ENCODE peak calls at places on chromosomes 3 and 15, in five cellular contexts. One of them, this sample, is unnamed.

GRCh38 chr3:28786446-28786845 is 437.8 kb upstream of the AZI2 start:
- DNase-seq in activated naive CD8-positive, alpha-beta T cell treated with anti-CD3 and anti-CD28 coated beads, Interleukin-2, amount 50 U/mL, for 24 hours: no peak
- DNase-seq in activated naive CD4-positive, alpha-beta T cell treated with Interleukin-2 at 50 U/mL for 16 hours: no peak
- DNase-seq in stimulated activated CD4-positive, alpha-beta T cell treated with anti-CD3 and anti-CD28 coated beads, Interleukin-1b, Interleukin-23, amount 100 ng/mL, for 4 hours: no peak
- DNase-seq in T1000: no peak
- DNase-seq in this sample: no peak

GRCh38 chr3:35727179-35727578 is 87.9 kb downstream of the ARPP21 start:
- DNase-seq in activated naive CD8-positive, alpha-beta T cell treated with anti-CD3 and anti-CD28 coated beads, Interleukin-2, amount 50 U/mL, for 24 hours: no peak
- DNase-seq in activated naive CD4-positive, alpha-beta T cell treated with Interleukin-2 at 50 U/mL for 16 hours: no peak
- DNase-seq in stimulated activated CD4-positive, alpha-beta T cell treated with anti-CD3 and anti-CD28 coated beads, Interleukin-1b, Interleukin-23, amount 100 ng/mL, for 4 hours: no peak
- DNase-seq in T1000: no peak
- DNase-seq in this sample: no peak

GRCh38 chr3:172892158-172892557 is 141.6 kb downstream of the ECT2 start:
- DNase-seq in stimulated activated CD4-positive, alpha-beta T cell treated with anti-CD3 and anti-CD28 coated beads, Interleukin-1b, Interleukin-23, amount 100 ng/mL, for 4 hours: no peak
- DNase-seq in T1000: peak
- DNase-seq in activated naive CD8-positive, alpha-beta T cell treated with anti-CD3 and anti-CD28 coated beads, Interleukin-2, amount 50 U/mL, for 24 hours: no peak
- DNase-seq in activated naive CD4-positive, alpha-beta T cell treated with Interleukin-2 at 50 U/mL for 16 hours: no peak
- DNase-seq in this sample: no peak

GRCh38 chr3:152328841-152329240 is 60.1 kb downstream of the MBNL1 start:
- DNase-seq in stimulated activated CD4-positive, alpha-beta T cell treated with anti-CD3 and anti-CD28 coated beads, Interleukin-1b, Interleukin-23, amount 100 ng/mL, for 4 hours: no peak
- DNase-seq in activated naive CD4-positive, alpha-beta T cell treated with Interleukin-2 at 50 U/mL for 16 hours: no peak
- DNase-seq in activated naive CD8-positive, alpha-beta T cell treated with anti-CD3 and anti-CD28 coated beads, Interleukin-2, amount 50 U/mL, for 24 hours: no peak
- DNase-seq in T1000: no peak
- DNase-seq in this sample: peak

GRCh38 chr3:138834359-138835176 is at the start of gene PIK3CB:
- DNase-seq in stimulated activated CD4-positive, alpha-beta T cell treated with anti-CD3 and anti-CD28 coated beads, Interleukin-1b, Interleukin-23, amount 100 ng/mL, for 4 hours: peak
- DNase-seq in T1000: peak
- DNase-seq in activated naive CD8-positive, alpha-beta T cell treated with anti-CD3 and anti-CD28 coated beads, Interleukin-2, amount 50 U/mL, for 24 hours: peak
- DNase-seq in activated naive CD4-positive, alpha-beta T cell treated with Interleukin-2 at 50 U/mL for 16 hours: peak
- DNase-seq in this sample: peak

GRCh38 chr15:40782609-40783227 is 12.9 kb downstream of the C15orf62 start:
- DNase-seq in activated naive CD4-positive, alpha-beta T cell treated with Interleukin-2 at 50 U/mL for 16 hours: peak
- DNase-seq in T1000: no peak
- DNase-seq in stimulated activated CD4-positive, alpha-beta T cell treated with anti-CD3 and anti-CD28 coated beads, Interleukin-1b, Interleukin-23, amount 100 ng/mL, for 4 hours: peak
- DNase-seq in activated naive CD8-positive, alpha-beta T cell treated with anti-CD3 and anti-CD28 coated beads, Interleukin-2, amount 50 U/mL, for 24 hours: peak
- DNase-seq in this sample: peak

GRCh38 chr3:134432236-134432635 is 53.5 kb downstream of the ANAPC13 start:
- DNase-seq in activated naive CD4-positive, alpha-beta T cell treated with Interleukin-2 at 50 U/mL for 16 hours: no peak
- DNase-seq in T1000: no peak
- DNase-seq in activated naive CD8-positive, alpha-beta T cell treated with anti-CD3 and anti-CD28 coated beads, Interleukin-2, amount 50 U/mL, for 24 hours: no peak
- DNase-seq in stimulated activated CD4-positive, alpha-beta T cell treated with anti-CD3 and anti-CD28 coated beads, Interleukin-1b, Interleukin-23, amount 100 ng/mL, for 4 hours: no peak
- DNase-seq in this sample: no peak

GRCh38 chr3:12060139-12060831 is 56.1 kb downstream of the SYN2 start:
- DNase-seq in activated naive CD8-positive, alpha-beta T cell treated with anti-CD3 and anti-CD28 coated beads, Interleukin-2, amount 50 U/mL, for 24 hours: no peak
- DNase-seq in T1000: no peak
- DNase-seq in stimulated activated CD4-positive, alpha-beta T cell treated with anti-CD3 and anti-CD28 coated beads, Interleukin-1b, Interleukin-23, amount 100 ng/mL, for 4 hours: no peak
- DNase-seq in activated naive CD4-positive, alpha-beta T cell treated with Interleukin-2 at 50 U/mL for 16 hours: no peak
- DNase-seq in this sample: no peak

GRCh38 chr3:124976378-124976777 is 41.8 kb upstream of the MUC13 start:
- DNase-seq in stimulated activated CD4-positive, alpha-beta T cell treated with anti-CD3 and anti-CD28 coated beads, Interleukin-1b, Interleukin-23, amount 100 ng/mL, for 4 hours: no peak
- DNase-seq in T1000: no peak
- DNase-seq in activated naive CD4-positive, alpha-beta T cell treated with Interleukin-2 at 50 U/mL for 16 hours: no peak
- DNase-seq in activated naive CD8-positive, alpha-beta T cell treated with anti-CD3 and anti-CD28 coated beads, Interleukin-2, amount 50 U/mL, for 24 hours: no peak
- DNase-seq in this sample: no peak

GRCh38 chr15:33188159-33188558 is 6.4 kb downstream of the FMN1 start:
- DNase-seq in T1000: no peak
- DNase-seq in activated naive CD4-positive, alpha-beta T cell treated with Interleukin-2 at 50 U/mL for 16 hours: no peak
- DNase-seq in stimulated activated CD4-positive, alpha-beta T cell treated with anti-CD3 and anti-CD28 coated beads, Interleukin-1b, Interleukin-23, amount 100 ng/mL, for 4 hours: no peak
- DNase-seq in activated naive CD8-positive, alpha-beta T cell treated with anti-CD3 and anti-CD28 coated beads, Interleukin-2, amount 50 U/mL, for 24 hours: no peak
- DNase-seq in this sample: no peak

GRCh38 chr3:2958553-2958952 is 151.6 kb downstream of the IL5RA start:
- DNase-seq in stimulated activated CD4-positive, alpha-beta T cell treated with anti-CD3 and anti-CD28 coated beads, Interleukin-1b, Interleukin-23, amount 100 ng/mL, for 4 hours: no peak
- DNase-seq in T1000: no peak
- DNase-seq in activated naive CD8-positive, alpha-beta T cell treated with anti-CD3 and anti-CD28 coated beads, Interleukin-2, amount 50 U/mL, for 24 hours: no peak
- DNase-seq in activated naive CD4-positive, alpha-beta T cell treated with Interleukin-2 at 50 U/mL for 16 hours: no peak
- DNase-seq in this sample: no peak

GRCh38 chr3:17845026-17845425 is 102.6 kb upstream of the TBC1D5 start:
- DNase-seq in T1000: no peak
- DNase-seq in activated naive CD8-positive, alpha-beta T cell treated with anti-CD3 and anti-CD28 coated beads, Interleukin-2, amount 50 U/mL, for 24 hours: no peak
- DNase-seq in activated naive CD4-positive, alpha-beta T cell treated with Interleukin-2 at 50 U/mL for 16 hours: no peak
- DNase-seq in stimulated activated CD4-positive, alpha-beta T cell treated with anti-CD3 and anti-CD28 coated beads, Interleukin-1b, Interleukin-23, amount 100 ng/mL, for 4 hours: no peak
- DNase-seq in this sample: no peak

GRCh38 chr15:60795889-60796288 is 316.9 kb upstream of the ICE2 start:
- DNase-seq in activated naive CD8-positive, alpha-beta T cell treated with anti-CD3 and anti-CD28 coated beads, Interleukin-2, amount 50 U/mL, for 24 hours: peak
- DNase-seq in activated naive CD4-positive, alpha-beta T cell treated with Interleukin-2 at 50 U/mL for 16 hours: peak
- DNase-seq in T1000: no peak
- DNase-seq in stimulated activated CD4-positive, alpha-beta T cell treated with anti-CD3 and anti-CD28 coated beads, Interleukin-1b, Interleukin-23, amount 100 ng/mL, for 4 hours: no peak
- DNase-seq in this sample: no peak

GRCh38 chr15:76217029-76217866 is 94.0 kb downstream of the ETFA start:
- DNase-seq in activated naive CD8-positive, alpha-beta T cell treated with anti-CD3 and anti-CD28 coated beads, Interleukin-2, amount 50 U/mL, for 24 hours: no peak
- DNase-seq in T1000: no peak
- DNase-seq in stimulated activated CD4-positive, alpha-beta T cell treated with anti-CD3 and anti-CD28 coated beads, Interleukin-1b, Interleukin-23, amount 100 ng/mL, for 4 hours: no peak
- DNase-seq in activated naive CD4-positive, alpha-beta T cell treated with Interleukin-2 at 50 U/mL for 16 hours: no peak
- DNase-seq in this sample: no peak

GRCh38 chr3:39415983-39416382 is 9.5 kb downstream of the RPSA start:
- DNase-seq in activated naive CD8-positive, alpha-beta T cell treated with anti-CD3 and anti-CD28 coated beads, Interleukin-2, amount 50 U/mL, for 24 hours: no peak
- DNase-seq in stimulated activated CD4-positive, alpha-beta T cell treated with anti-CD3 and anti-CD28 coated beads, Interleukin-1b, Interleukin-23, amount 100 ng/mL, for 4 hours: no peak
- DNase-seq in T1000: no peak
- DNase-seq in activated naive CD4-positive, alpha-beta T cell treated with Interleukin-2 at 50 U/mL for 16 hours: no peak
- DNase-seq in this sample: no peak

GRCh38 chr3:144564011-144564410 is 592.4 kb downstream of the DIPK2A start:
- DNase-seq in T1000: no peak
- DNase-seq in stimulated activated CD4-positive, alpha-beta T cell treated with anti-CD3 and anti-CD28 coated beads, Interleukin-1b, Interleukin-23, amount 100 ng/mL, for 4 hours: no peak
- DNase-seq in activated naive CD4-positive, alpha-beta T cell treated with Interleukin-2 at 50 U/mL for 16 hours: no peak
- DNase-seq in activated naive CD8-positive, alpha-beta T cell treated with anti-CD3 and anti-CD28 coated beads, Interleukin-2, amount 50 U/mL, for 24 hours: no peak
- DNase-seq in this sample: no peak

GRCh38 chr3:23926736-23927135 is 9.8 kb downstream of the RPL15 start:
- DNase-seq in T1000: no peak
- DNase-seq in stimulated activated CD4-positive, alpha-beta T cell treated with anti-CD3 and anti-CD28 coated beads, Interleukin-1b, Interleukin-23, amount 100 ng/mL, for 4 hours: no peak
- DNase-seq in activated naive CD4-positive, alpha-beta T cell treated with Interleukin-2 at 50 U/mL for 16 hours: no peak
- DNase-seq in activated naive CD8-positive, alpha-beta T cell treated with anti-CD3 and anti-CD28 coated beads, Interleukin-2, amount 50 U/mL, for 24 hours: no peak
- DNase-seq in this sample: no peak

GRCh38 chr3:72390841-72391240 is 457.4 kb downstream of the SHQ1 start:
- DNase-seq in activated naive CD8-positive, alpha-beta T cell treated with anti-CD3 and anti-CD28 coated beads, Interleukin-2, amount 50 U/mL, for 24 hours: no peak
- DNase-seq in stimulated activated CD4-positive, alpha-beta T cell treated with anti-CD3 and anti-CD28 coated beads, Interleukin-1b, Interleukin-23, amount 100 ng/mL, for 4 hours: no peak
- DNase-seq in T1000: no peak
- DNase-seq in activated naive CD4-positive, alpha-beta T cell treated with Interleukin-2 at 50 U/mL for 16 hours: no peak
- DNase-seq in this sample: peak

GRCh38 chr3:73365756-73366397 is 258.9 kb downstream of the PDZRN3 start:
- DNase-seq in activated naive CD4-positive, alpha-beta T cell treated with Interleukin-2 at 50 U/mL for 16 hours: no peak
- DNase-seq in stimulated activated CD4-positive, alpha-beta T cell treated with anti-CD3 and anti-CD28 coated beads, Interleukin-1b, Interleukin-23, amount 100 ng/mL, for 4 hours: no peak
- DNase-seq in T1000: no peak
- DNase-seq in activated naive CD8-positive, alpha-beta T cell treated with anti-CD3 and anti-CD28 coated beads, Interleukin-2, amount 50 U/mL, for 24 hours: no peak
- DNase-seq in this sample: no peak

GRCh38 chr15:58458076-58458475 is 26.3 kb downstream of the LIPC start:
- DNase-seq in T1000: no peak
- DNase-seq in activated naive CD4-positive, alpha-beta T cell treated with Interleukin-2 at 50 U/mL for 16 hours: no peak
- DNase-seq in stimulated activated CD4-positive, alpha-beta T cell treated with anti-CD3 and anti-CD28 coated beads, Interleukin-1b, Interleukin-23, amount 100 ng/mL, for 4 hours: no peak
- DNase-seq in activated naive CD8-positive, alpha-beta T cell treated with anti-CD3 and anti-CD28 coated beads, Interleukin-2, amount 50 U/mL, for 24 hours: no peak
- DNase-seq in this sample: no peak

GRCh38 chr3:146626384-146627122 is 21.4 kb upstream of the PLSCR5 start:
- DNase-seq in activated naive CD8-positive, alpha-beta T cell treated with anti-CD3 and anti-CD28 coated beads, Interleukin-2, amount 50 U/mL, for 24 hours: no peak
- DNase-seq in activated naive CD4-positive, alpha-beta T cell treated with Interleukin-2 at 50 U/mL for 16 hours: no peak
- DNase-seq in T1000: no peak
- DNase-seq in stimulated activated CD4-positive, alpha-beta T cell treated with anti-CD3 and anti-CD28 coated beads, Interleukin-1b, Interleukin-23, amount 100 ng/mL, for 4 hours: no peak
- DNase-seq in this sample: no peak

GRCh38 chr3:40201770-40202169 is 107.7 kb upstream of the EIF1B start:
- DNase-seq in T1000: no peak
- DNase-seq in activated naive CD4-positive, alpha-beta T cell treated with Interleukin-2 at 50 U/mL for 16 hours: no peak
- DNase-seq in activated naive CD8-positive, alpha-beta T cell treated with anti-CD3 and anti-CD28 coated beads, Interleukin-2, amount 50 U/mL, for 24 hours: no peak
- DNase-seq in stimulated activated CD4-positive, alpha-beta T cell treated with anti-CD3 and anti-CD28 coated beads, Interleukin-1b, Interleukin-23, amount 100 ng/mL, for 4 hours: no peak
- DNase-seq in this sample: no peak

GRCh38 chr3:179149951-179150350 is 1.8 kb downstream of the PIK3CA start:
- DNase-seq in activated naive CD8-positive, alpha-beta T cell treated with anti-CD3 and anti-CD28 coated beads, Interleukin-2, amount 50 U/mL, for 24 hours: no peak
- DNase-seq in T1000: no peak
- DNase-seq in activated naive CD4-positive, alpha-beta T cell treated with Interleukin-2 at 50 U/mL for 16 hours: no peak
- DNase-seq in stimulated activated CD4-positive, alpha-beta T cell treated with anti-CD3 and anti-CD28 coated beads, Interleukin-1b, Interleukin-23, amount 100 ng/mL, for 4 hours: no peak
- DNase-seq in this sample: no peak

GRCh38 chr3:155386817-155387403 is 93.4 kb upstream of the STRIT1 start:
- DNase-seq in activated naive CD4-positive, alpha-beta T cell treated with Interleukin-2 at 50 U/mL for 16 hours: no peak
- DNase-seq in stimulated activated CD4-positive, alpha-beta T cell treated with anti-CD3 and anti-CD28 coated beads, Interleukin-1b, Interleukin-23, amount 100 ng/mL, for 4 hours: no peak
- DNase-seq in activated naive CD8-positive, alpha-beta T cell treated with anti-CD3 and anti-CD28 coated beads, Interleukin-2, amount 50 U/mL, for 24 hours: no peak
- DNase-seq in T1000: no peak
- DNase-seq in this sample: no peak

GRCh38 chr3:49133226-49133951 is 539 bp upstream of the LAMB2 start:
- DNase-seq in stimulated activated CD4-positive, alpha-beta T cell treated with anti-CD3 and anti-CD28 coated beads, Interleukin-1b, Interleukin-23, amount 100 ng/mL, for 4 hours: no peak
- DNase-seq in activated naive CD8-positive, alpha-beta T cell treated with anti-CD3 and anti-CD28 coated beads, Interleukin-2, amount 50 U/mL, for 24 hours: no peak
- DNase-seq in activated naive CD4-positive, alpha-beta T cell treated with Interleukin-2 at 50 U/mL for 16 hours: no peak
- DNase-seq in T1000: peak
- DNase-seq in this sample: peak

GRCh38 chr3:196024968-196025367 is 56.9 kb downstream of the TFRC start:
- DNase-seq in T1000: no peak
- DNase-seq in activated naive CD8-positive, alpha-beta T cell treated with anti-CD3 and anti-CD28 coated beads, Interleukin-2, amount 50 U/mL, for 24 hours: no peak
- DNase-seq in stimulated activated CD4-positive, alpha-beta T cell treated with anti-CD3 and anti-CD28 coated beads, Interleukin-1b, Interleukin-23, amount 100 ng/mL, for 4 hours: no peak
- DNase-seq in activated naive CD4-positive, alpha-beta T cell treated with Interleukin-2 at 50 U/mL for 16 hours: no peak
- DNase-seq in this sample: no peak

GRCh38 chr3:79560698-79561097 is 207.1 kb downstream of the ROBO1 start:
- DNase-seq in T1000: no peak
- DNase-seq in stimulated activated CD4-positive, alpha-beta T cell treated with anti-CD3 and anti-CD28 coated beads, Interleukin-1b, Interleukin-23, amount 100 ng/mL, for 4 hours: no peak
- DNase-seq in activated naive CD8-positive, alpha-beta T cell treated with anti-CD3 and anti-CD28 coated beads, Interleukin-2, amount 50 U/mL, for 24 hours: no peak
- DNase-seq in activated naive CD4-positive, alpha-beta T cell treated with Interleukin-2 at 50 U/mL for 16 hours: no peak
- DNase-seq in this sample: no peak

GRCh38 chr3:126472277-126473006 is 3.2 kb downstream of the ZXDC start:
- DNase-seq in stimulated activated CD4-positive, alpha-beta T cell treated with anti-CD3 and anti-CD28 coated beads, Interleukin-1b, Interleukin-23, amount 100 ng/mL, for 4 hours: no peak
- DNase-seq in T1000: no peak
- DNase-seq in activated naive CD4-positive, alpha-beta T cell treated with Interleukin-2 at 50 U/mL for 16 hours: no peak
- DNase-seq in activated naive CD8-positive, alpha-beta T cell treated with anti-CD3 and anti-CD28 coated beads, Interleukin-2, amount 50 U/mL, for 24 hours: no peak
- DNase-seq in this sample: peak

GRCh38 chr15:101047301-101047781 is 128.2 kb downstream of the LRRK1 start:
- DNase-seq in activated naive CD4-positive, alpha-beta T cell treated with Interleukin-2 at 50 U/mL for 16 hours: no peak
- DNase-seq in T1000: no peak
- DNase-seq in activated naive CD8-positive, alpha-beta T cell treated with anti-CD3 and anti-CD28 coated beads, Interleukin-2, amount 50 U/mL, for 24 hours: no peak
- DNase-seq in stimulated activated CD4-positive, alpha-beta T cell treated with anti-CD3 and anti-CD28 coated beads, Interleukin-1b, Interleukin-23, amount 100 ng/mL, for 4 hours: no peak
- DNase-seq in this sample: no peak

GRCh38 chr3:170425491-170426239 is 7.0 kb downstream of the CLDN11 start:
- DNase-seq in activated naive CD8-positive, alpha-beta T cell treated with anti-CD3 and anti-CD28 coated beads, Interleukin-2, amount 50 U/mL, for 24 hours: no peak
- DNase-seq in stimulated activated CD4-positive, alpha-beta T cell treated with anti-CD3 and anti-CD28 coated beads, Interleukin-1b, Interleukin-23, amount 100 ng/mL, for 4 hours: no peak
- DNase-seq in T1000: no peak
- DNase-seq in activated naive CD4-positive, alpha-beta T cell treated with Interleukin-2 at 50 U/mL for 16 hours: no peak
- DNase-seq in this sample: no peak

GRCh38 chr3:142602630-142603339 is 6.6 kb downstream of the PLS1 start:
- DNase-seq in activated naive CD8-positive, alpha-beta T cell treated with anti-CD3 and anti-CD28 coated beads, Interleukin-2, amount 50 U/mL, for 24 hours: no peak
- DNase-seq in activated naive CD4-positive, alpha-beta T cell treated with Interleukin-2 at 50 U/mL for 16 hours: no peak
- DNase-seq in T1000: no peak
- DNase-seq in stimulated activated CD4-positive, alpha-beta T cell treated with anti-CD3 and anti-CD28 coated beads, Interleukin-1b, Interleukin-23, amount 100 ng/mL, for 4 hours: no peak
- DNase-seq in this sample: no peak

GRCh38 chr15:100073982-100074381 is 267.8 kb downstream of the ADAMTS17 start:
- DNase-seq in activated naive CD8-positive, alpha-beta T cell treated with anti-CD3 and anti-CD28 coated beads, Interleukin-2, amount 50 U/mL, for 24 hours: no peak
- DNase-seq in stimulated activated CD4-positive, alpha-beta T cell treated with anti-CD3 and anti-CD28 coated beads, Interleukin-1b, Interleukin-23, amount 100 ng/mL, for 4 hours: no peak
- DNase-seq in T1000: no peak
- DNase-seq in activated naive CD4-positive, alpha-beta T cell treated with Interleukin-2 at 50 U/mL for 16 hours: no peak
- DNase-seq in this sample: no peak

GRCh38 chr15:95446854-95447253 is 883.6 kb upstream of the NR2F2 start:
- DNase-seq in activated naive CD8-positive, alpha-beta T cell treated with anti-CD3 and anti-CD28 coated beads, Interleukin-2, amount 50 U/mL, for 24 hours: peak
- DNase-seq in stimulated activated CD4-positive, alpha-beta T cell treated with anti-CD3 and anti-CD28 coated beads, Interleukin-1b, Interleukin-23, amount 100 ng/mL, for 4 hours: no peak
- DNase-seq in activated naive CD4-positive, alpha-beta T cell treated with Interleukin-2 at 50 U/mL for 16 hours: no peak
- DNase-seq in T1000: no peak
- DNase-seq in this sample: no peak

GRCh38 chr3:177420643-177421042 is 223.4 kb upstream of the TBL1XR1 start:
- DNase-seq in T1000: no peak
- DNase-seq in activated naive CD4-positive, alpha-beta T cell treated with Interleukin-2 at 50 U/mL for 16 hours: no peak
- DNase-seq in stimulated activated CD4-positive, alpha-beta T cell treated with anti-CD3 and anti-CD28 coated beads, Interleukin-1b, Interleukin-23, amount 100 ng/mL, for 4 hours: no peak
- DNase-seq in activated naive CD8-positive, alpha-beta T cell treated with anti-CD3 and anti-CD28 coated beads, Interleukin-2, amount 50 U/mL, for 24 hours: no peak
- DNase-seq in this sample: no peak

This sample was measured in ACHN.